ENCODE peak calls at places on chromosomes 13 and 19, in seven cellular contexts. N is fibroblast of the aortic adventitia, W is PC-3, E is choroid plexus epithelial cell, U is PC-9, O is mesenchymal stem cell, B is A549. Z is an unnamed sample.

GRCh38 chr13:77325371-77325941 is 1.4 kb downstream of the MYCBP2 start:
- DNase-seq in N (peak; percentile 25), W (peak; percentile 13), E (peak; percentile 27), U (no peak), O (peak; percentile 43), B (no peak), Z (peak; percentile 17)

GRCh38 chr13:99362362-99362761 is 55.2 kb upstream of the GPR183 start:
- DNase-seq in N (no peak), W (no peak), E (no peak), U (no peak), O (no peak), B (no peak), Z (no peak)

GRCh38 chr19:28424041-28424440 is 788.9 kb downstream of the UQCRFS1 start:
- DNase-seq in N (peak; percentile 26), W (no peak), E (no peak), U (no peak), O (no peak), B (no peak), Z (no peak)

GRCh38 chr13:44249439-44249838 is 124.2 kb upstream of the SERP2 start:
- DNase-seq in N (peak; percentile 89), W (peak; percentile 37), E (peak; percentile 87), U (no peak), O (peak; percentile 70), B (no peak), Z (peak; percentile 85)

GRCh38 chr19:55494172-55494761 is 6.0 kb downstream of the SSC5D start:
- DNase-seq in N (peak; percentile 70), W (no peak), E (peak; percentile 65), U (no peak), O (no peak), B (no peak), Z (no peak)

GRCh38 chr19:44745386-44745831 is 3.1 kb upstream of the BCL3 start:
- DNase-seq in N (peak; percentile 91), W (peak; percentile 30), E (peak; percentile 73), U (peak; percentile 55), O (peak; percentile 90), B (peak; percentile 80), Z (no peak)

GRCh38 chr13:51000576-51001260 is 91.1 kb downstream of the RNASEH2B start:
- DNase-seq in N (peak; percentile 85), W (peak; percentile 2), E (peak; percentile 26), U (no peak), O (peak; percentile 35), B (no peak), Z (peak; percentile 63)

GRCh38 chr13:90787007-90787406 is 560.5 kb upstream of the MIR17HG start:
- DNase-seq in N (no peak), W (no peak), E (peak; percentile 15), U (no peak), O (no peak), B (no peak), Z (no peak)

GRCh38 chr13:82879921-82880320 is 1002.4 kb downstream of the SLITRK1 start:
- DNase-seq in N (no peak), W (no peak), E (no peak), U (no peak), O (no peak), B (no peak), Z (no peak)

GRCh38 chr13:39776439-39776838 is 121.0 kb downstream of the COG6 start:
- DNase-seq in N (peak; percentile 76), W (peak; percentile 64), E (peak; percentile 93), U (no peak), O (peak; percentile 92), B (no peak), Z (no peak)

DNA sequence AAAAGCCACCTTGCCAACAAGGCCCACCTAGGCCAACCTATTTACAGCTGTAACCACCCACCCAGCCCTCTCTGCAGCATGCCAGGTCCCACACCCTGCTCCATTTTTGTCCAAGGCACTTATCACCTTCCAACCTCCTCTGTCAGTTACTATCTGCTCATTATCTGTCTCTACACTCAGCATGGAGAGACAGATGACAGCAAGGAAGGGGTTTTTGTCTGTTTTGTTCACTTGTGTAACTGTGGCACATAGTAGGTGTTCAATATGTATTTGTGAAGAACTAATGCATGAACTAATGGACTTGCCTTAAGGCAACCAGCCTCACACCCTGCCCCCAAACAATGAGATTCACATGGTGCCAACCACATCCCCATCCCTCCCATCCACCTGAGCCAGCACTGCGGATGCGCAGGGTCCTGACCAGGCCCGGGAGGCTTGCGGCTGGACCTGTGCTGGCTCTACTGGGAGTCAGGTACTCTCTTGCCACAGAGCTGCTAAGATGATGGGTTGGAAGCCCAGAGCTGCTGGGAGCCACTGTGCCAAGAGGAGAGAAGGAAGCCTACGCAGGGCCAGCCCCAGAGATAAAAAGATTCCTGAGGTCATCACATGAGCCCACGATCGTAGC is 17.2 kb downstream of the DEDD2 start:
- DNase-seq in N (no peak), W (no peak), E (no peak), U (no peak), O (no peak), B (no peak), Z (no peak)
- H3K4me3 ChIP-seq in N (no peak overlapping the region), W (no peak overlapping the region), E (no peak overlapping the region), U (no peak overlapping the region), O (peak overlapping the region; percentile 32), B (no peak overlapping the region), Z (no peak overlapping the region)

DNA sequence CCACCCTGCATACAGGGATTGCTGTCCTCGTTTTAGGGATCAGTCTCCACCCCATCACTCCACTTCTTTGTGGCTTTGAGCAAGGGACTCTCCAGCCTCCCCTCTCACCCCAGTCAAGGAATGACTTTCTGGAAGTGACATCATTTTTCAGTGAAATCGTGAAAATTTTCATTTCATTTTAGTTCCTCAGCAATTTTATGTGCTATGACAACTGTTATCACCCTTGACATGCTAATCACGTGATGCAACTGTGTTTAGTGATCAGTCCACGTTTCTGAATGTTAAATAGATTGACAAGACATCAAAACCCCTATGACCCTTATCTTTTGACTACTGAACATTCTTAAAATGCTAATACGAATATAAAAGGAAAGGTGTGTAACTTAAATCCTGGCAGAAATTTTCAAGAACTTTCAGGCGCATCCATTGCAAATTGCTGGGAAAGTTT is 8.0 kb downstream of the C19orf81 start:
- DNase-seq in N (no peak), W (no peak), E (no peak), U (no peak), O (no peak), B (no peak), Z (no peak)
- H3K4me3 ChIP-seq in N (no peak overlapping the region), W (peak overlapping the region; percentile 45), E (no peak overlapping the region), U (no peak overlapping the region), O (no peak overlapping the region), B (peak overlapping the region; percentile 39), Z (peak overlapping the region; percentile 36)

GRCh38 chr13:63631006-63631405 is 2215.4 kb upstream of the PCDH20 start:
- DNase-seq in N (no peak), W (no peak), E (no peak), U (no peak), O (no peak), B (no peak), Z (no peak)

DNA sequence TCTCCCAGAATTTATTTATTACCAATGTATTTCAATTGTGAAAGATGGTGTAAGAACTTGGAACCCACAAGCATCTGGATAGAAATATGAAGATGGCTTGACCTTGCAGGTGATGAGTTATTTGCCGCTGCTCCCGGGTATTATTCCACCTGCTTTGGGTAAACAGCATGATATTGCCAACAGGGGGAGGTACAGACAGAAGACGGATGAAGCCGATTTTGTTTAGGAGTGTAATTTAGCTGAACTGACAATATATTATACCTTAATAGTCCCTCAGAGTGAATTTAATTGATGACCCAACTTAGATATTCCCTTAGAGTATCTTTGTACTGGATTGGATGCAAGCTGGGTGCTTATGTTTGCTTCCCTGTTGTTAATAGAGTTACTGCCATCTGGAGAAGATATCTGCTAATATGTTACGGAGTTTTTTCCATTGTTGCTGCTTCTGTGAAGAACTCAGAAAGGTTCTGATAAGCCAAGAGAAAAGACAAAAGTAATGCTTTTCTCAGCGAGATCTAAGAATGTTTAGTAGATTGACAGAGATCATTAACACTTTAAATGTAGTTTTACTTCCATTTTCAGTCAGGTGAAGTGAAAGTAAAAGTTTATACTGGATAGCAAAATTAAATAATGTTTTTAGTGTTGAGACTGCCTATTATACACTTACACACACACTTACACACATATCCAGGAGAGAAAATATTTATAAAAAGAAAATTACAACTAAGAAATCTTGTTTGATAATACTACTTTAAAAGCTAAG is 2220.8 kb upstream of the PCDH20 start:
- DNase-seq in N (no peak), W (peak; percentile 9), E (peak; percentile 42), U (peak; percentile 0), O (no peak), B (peak; percentile 0), Z (no peak)
- H3K4me3 ChIP-seq in N (no peak overlapping the region), W (peak overlapping the region; percentile 69), E (peak overlapping the region; percentile 47), U (no peak overlapping the region), O (no peak overlapping the region), B (peak overlapping the region; percentile 47), Z (no peak overlapping the region)

GRCh38 chr19:39746836-39747529 is 9.2 kb upstream of the CLC start:
- DNase-seq in N (no peak), W (no peak), E (no peak), U (no peak), O (no peak), B (no peak), Z (no peak)
- H3K4me3 ChIP-seq in N (no peak overlapping the region), W (no peak overlapping the region), E (no peak overlapping the region), U (no peak overlapping the region), O (no peak overlapping the region), B (no peak overlapping the region), Z (no peak overlapping the region)

GRCh38 chr13:45768668-45769067 is 66.5 kb downstream of the CBY2 start:
- DNase-seq in N (no peak), W (no peak), E (no peak), U (no peak), O (peak; percentile 24), B (no peak), Z (no peak)
- H3K4me3 ChIP-seq in N (no peak overlapping the region), W (no peak overlapping the region), E (no peak overlapping the region), U (no peak overlapping the region), O (no peak overlapping the region), B (no peak overlapping the region), Z (no peak overlapping the region)

DNA sequence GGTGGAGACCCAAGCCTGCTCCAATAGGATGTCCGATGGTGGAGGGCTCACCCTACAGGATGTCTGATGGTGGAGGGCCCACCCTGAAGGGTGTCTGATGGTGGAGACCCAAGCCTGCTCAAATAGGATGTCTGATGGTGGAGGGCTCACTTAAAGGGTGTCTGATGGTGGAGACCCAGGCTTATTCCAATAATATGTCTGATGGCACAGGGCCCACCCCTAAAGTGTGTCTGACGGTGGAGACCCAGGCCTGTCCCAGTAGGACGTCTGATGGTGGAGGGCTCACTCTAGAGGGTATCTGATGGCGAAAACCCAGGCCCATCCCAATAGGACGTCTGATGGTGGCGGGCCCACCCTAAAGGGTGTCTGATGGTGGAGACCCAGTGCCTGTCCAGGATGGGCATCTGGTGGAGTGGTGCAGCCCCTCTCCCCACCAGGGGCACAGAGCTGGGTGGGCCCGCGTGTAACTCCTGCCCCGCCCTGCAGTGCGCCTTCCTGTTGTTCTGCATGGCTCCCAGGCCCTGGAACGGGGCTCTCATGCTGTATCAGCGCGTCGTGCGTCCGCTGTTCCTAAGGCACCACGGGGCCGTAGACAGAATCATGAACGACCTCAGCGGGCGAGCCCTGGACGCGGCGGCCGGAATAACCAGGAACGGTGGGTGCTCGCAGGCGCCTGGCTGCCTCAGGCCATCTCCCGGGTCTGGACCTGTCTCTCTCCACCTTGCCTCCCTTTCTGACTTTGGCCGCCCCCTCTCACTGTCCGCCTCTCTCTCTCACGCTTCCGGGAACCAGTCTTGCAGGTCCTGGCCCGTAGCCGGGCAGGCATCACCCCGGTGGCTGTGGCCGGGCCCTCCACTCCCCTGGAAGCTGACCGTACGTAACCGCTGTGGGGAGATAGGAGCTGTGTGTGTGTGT is 5.1 kb downstream of the REEP6 start:
- DNase-seq in N (no peak), W (no peak), E (no peak), U (no peak), O (no peak), B (no peak), Z (no peak)
- H3K4me3 ChIP-seq in N (no peak overlapping the region), W (no peak overlapping the region), E (no peak overlapping the region), U (no peak overlapping the region), O (peak overlapping the region; percentile 0), B (no peak overlapping the region), Z (no peak overlapping the region)